ENCODE peak calls at places on chromosomes 1 and 21, in eight cellular contexts. One of them, this sample, is unnamed.
A peak's percentile ranks its signal among the peaks of the same experiment; 100 is the strongest.

GRCh38 chr1:206911064-206911663 is 10.6 kb downstream of the FCMR start:
- DNase-seq in pancreas: peak; percentile 43
- DNase-seq in epithelial cell of esophagus: peak; percentile 77
- DNase-seq in tibial nerve: peak; percentile 73
- DNase-seq in aorta: no peak
- DNase-seq in GM23248: peak; percentile 81
- DNase-seq in hepatocyte: peak; percentile 73
- DNase-seq in CD8-positive, alpha-beta T cell: no peak
- DNase-seq in this sample: no peak

GRCh38 chr21:30981403-30981802 is 56.9 kb downstream of the KRTAP19-8 start:
- DNase-seq in tibial nerve: no peak
- DNase-seq in aorta: no peak
- DNase-seq in GM23248: no peak
- DNase-seq in hepatocyte: no peak
- DNase-seq in epithelial cell of esophagus: no peak
- DNase-seq in pancreas: no peak
- DNase-seq in CD8-positive, alpha-beta T cell: no peak
- DNase-seq in this sample: no peak

GRCh38 chr1:117370071-117370470 is 2.8 kb downstream of the MAN1A2 start:
- DNase-seq in pancreas: no peak
- DNase-seq in GM23248: peak; percentile 42
- DNase-seq in CD8-positive, alpha-beta T cell: no peak
- DNase-seq in tibial nerve: no peak
- DNase-seq in aorta: no peak
- DNase-seq in epithelial cell of esophagus: no peak
- DNase-seq in hepatocyte: no peak
- DNase-seq in this sample: no peak

GRCh38 chr1:33086384-33086850 is 5.5 kb downstream of the AZIN2 start:
- DNase-seq in pancreas: peak; percentile 69
- DNase-seq in aorta: peak; percentile 89
- DNase-seq in tibial nerve: peak; percentile 84
- DNase-seq in GM23248: peak; percentile 83
- DNase-seq in epithelial cell of esophagus: peak; percentile 77
- DNase-seq in hepatocyte: peak; percentile 85
- DNase-seq in CD8-positive, alpha-beta T cell: peak; percentile 37
- DNase-seq in this sample: no peak

GRCh38 chr21:45330075-45330781 is 42.5 kb upstream of the POFUT2 start:
- DNase-seq in tibial nerve: no peak
- DNase-seq in epithelial cell of esophagus: peak; percentile 74
- DNase-seq in hepatocyte: peak; percentile 82
- DNase-seq in aorta: peak; percentile 82
- DNase-seq in CD8-positive, alpha-beta T cell: no peak
- DNase-seq in GM23248: peak; percentile 88
- DNase-seq in pancreas: peak; percentile 84
- DNase-seq in this sample: no peak

GRCh38 chr1:204123376-204123775 is 28.5 kb downstream of the ETNK2 start:
- DNase-seq in pancreas: no peak
- DNase-seq in epithelial cell of esophagus: no peak
- DNase-seq in hepatocyte: no peak
- DNase-seq in aorta: no peak
- DNase-seq in GM23248: peak; percentile 43
- DNase-seq in CD8-positive, alpha-beta T cell: no peak
- DNase-seq in tibial nerve: no peak
- DNase-seq in this sample: no peak

GRCh38 chr21:21188513-21189188 is 190.4 kb downstream of the NCAM2 start:
- DNase-seq in aorta: no peak
- DNase-seq in hepatocyte: no peak
- DNase-seq in CD8-positive, alpha-beta T cell: no peak
- DNase-seq in pancreas: no peak
- DNase-seq in GM23248: no peak
- DNase-seq in tibial nerve: no peak
- DNase-seq in epithelial cell of esophagus: no peak
- DNase-seq in this sample: no peak

GRCh38 chr1:232726048-232726779 is 79.0 kb upstream of the MAP10 start:
- DNase-seq in epithelial cell of esophagus: no peak
- DNase-seq in CD8-positive, alpha-beta T cell: no peak
- DNase-seq in GM23248: peak; percentile 75
- DNase-seq in pancreas: no peak
- DNase-seq in tibial nerve: no peak
- DNase-seq in aorta: no peak
- DNase-seq in hepatocyte: no peak
- DNase-seq in this sample: no peak

GRCh38 chr1:91813813-91814212 is 72.1 kb downstream of the TGFBR3 start:
- DNase-seq in aorta: no peak
- DNase-seq in GM23248: no peak
- DNase-seq in hepatocyte: no peak
- DNase-seq in tibial nerve: no peak
- DNase-seq in CD8-positive, alpha-beta T cell: no peak
- DNase-seq in epithelial cell of esophagus: no peak
- DNase-seq in pancreas: no peak
- DNase-seq in this sample: no peak

GRCh38 chr1:94801919-94802546 is 18.1 kb upstream of the SLC44A3 start:
- DNase-seq in aorta: peak; percentile 76
- DNase-seq in GM23248: peak; percentile 91
- DNase-seq in epithelial cell of esophagus: peak; percentile 88
- DNase-seq in hepatocyte: peak; percentile 78
- DNase-seq in tibial nerve: no peak
- DNase-seq in pancreas: peak; percentile 40
- DNase-seq in CD8-positive, alpha-beta T cell: no peak
- DNase-seq in this sample: no peak

DNA sequence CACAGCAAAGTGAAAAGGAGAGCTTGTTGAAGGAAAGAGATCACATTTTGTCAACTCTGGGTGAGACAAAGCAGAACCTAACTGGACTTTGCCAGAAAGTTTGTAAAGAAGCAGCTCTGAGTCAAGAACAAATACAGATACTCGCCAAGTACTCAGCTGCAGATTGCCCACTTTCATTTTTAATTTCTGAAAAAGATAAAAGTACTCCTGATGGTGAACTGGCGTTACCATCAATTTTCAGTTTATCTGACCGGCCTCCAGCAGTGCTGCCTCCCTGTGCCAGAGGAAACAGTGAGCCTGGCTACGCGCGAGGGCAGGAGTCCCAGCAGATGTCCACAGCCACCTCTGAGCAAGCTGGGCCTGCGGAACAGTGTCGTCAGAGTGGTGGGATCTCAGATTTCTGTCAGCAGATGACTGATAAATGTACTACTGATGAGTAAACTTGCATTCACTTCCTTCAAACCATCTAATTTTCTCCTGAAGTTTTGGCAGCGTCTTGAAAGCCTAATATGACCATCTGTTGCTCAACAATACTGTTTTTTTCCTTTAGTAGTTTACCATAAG is 43.8 kb downstream of the BACH1 start:
- DNase-seq in aorta: peak; percentile 85
- DNase-seq in hepatocyte: no peak
- DNase-seq in GM23248: peak; percentile 94
- DNase-seq in pancreas: no peak
- DNase-seq in CD8-positive, alpha-beta T cell: no peak
- DNase-seq in epithelial cell of esophagus: peak; percentile 93
- DNase-seq in tibial nerve: peak; percentile 15
- DNase-seq in this sample: no peak
- H3K4me3 ChIP-seq in aorta: peak overlapping the region; percentile 38
- H3K4me3 ChIP-seq in hepatocyte: no peak overlapping the region
- H3K4me3 ChIP-seq in GM23248: peak overlapping the region; percentile 28
- H3K4me3 ChIP-seq in pancreas: no peak overlapping the region
- H3K4me3 ChIP-seq in CD8-positive, alpha-beta T cell: no peak overlapping the region
- H3K4me3 ChIP-seq in epithelial cell of esophagus: no peak overlapping the region
- H3K4me3 ChIP-seq in tibial nerve: no peak overlapping the region
- H3K4me3 ChIP-seq in this sample: no peak overlapping the region

GRCh38 chr1:19814244-19814661 is 830 bp downstream of the RNF186 start:
- DNase-seq in CD8-positive, alpha-beta T cell: no peak
- DNase-seq in tibial nerve: no peak
- DNase-seq in pancreas: peak; percentile 54
- DNase-seq in GM23248: no peak
- DNase-seq in hepatocyte: no peak
- DNase-seq in epithelial cell of esophagus: no peak
- DNase-seq in aorta: no peak
- DNase-seq in this sample: no peak
- H3K4me3 ChIP-seq in CD8-positive, alpha-beta T cell: no peak overlapping the region
- H3K4me3 ChIP-seq in tibial nerve: no peak overlapping the region
- H3K4me3 ChIP-seq in pancreas: peak overlapping the region; percentile 43
- H3K4me3 ChIP-seq in GM23248: no peak overlapping the region
- H3K4me3 ChIP-seq in hepatocyte: no peak overlapping the region
- H3K4me3 ChIP-seq in epithelial cell of esophagus: no peak overlapping the region
- H3K4me3 ChIP-seq in aorta: no peak overlapping the region
- H3K4me3 ChIP-seq in this sample: no peak overlapping the region

DNA sequence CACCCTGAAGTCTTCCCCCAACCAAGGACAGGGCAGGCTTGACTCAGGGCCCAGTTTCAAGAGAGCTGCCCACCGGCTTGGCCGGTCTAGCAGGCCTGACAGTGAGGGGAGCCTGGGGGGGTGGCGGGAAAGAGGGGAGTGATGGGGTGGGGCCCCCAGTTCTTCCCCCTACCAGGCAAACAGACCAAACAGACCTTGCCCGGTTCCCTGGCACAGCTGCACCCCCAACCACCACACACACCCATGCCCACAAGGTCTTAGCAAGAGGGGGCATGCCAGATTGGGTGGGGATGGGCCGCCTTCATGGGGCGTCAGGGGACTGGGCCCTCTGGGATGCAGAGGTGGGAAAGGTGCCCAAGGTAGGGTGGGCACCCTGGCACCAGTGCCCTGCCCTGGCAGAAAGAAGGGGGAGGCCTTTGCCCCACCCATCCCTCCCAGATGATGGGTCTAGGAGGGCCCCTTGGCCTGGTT is 8.9 kb downstream of the ZBTB7B start:
- DNase-seq in CD8-positive, alpha-beta T cell: no peak
- DNase-seq in epithelial cell of esophagus: peak; percentile 35
- DNase-seq in GM23248: no peak
- DNase-seq in hepatocyte: no peak
- DNase-seq in tibial nerve: no peak
- DNase-seq in aorta: no peak
- DNase-seq in pancreas: no peak
- DNase-seq in this sample: no peak
- H3K4me3 ChIP-seq in CD8-positive, alpha-beta T cell: no peak overlapping the region
- H3K4me3 ChIP-seq in epithelial cell of esophagus: peak overlapping the region; percentile 21
- H3K4me3 ChIP-seq in GM23248: no peak overlapping the region
- H3K4me3 ChIP-seq in hepatocyte: no peak overlapping the region
- H3K4me3 ChIP-seq in tibial nerve: no peak overlapping the region
- H3K4me3 ChIP-seq in aorta: no peak overlapping the region
- H3K4me3 ChIP-seq in pancreas: no peak overlapping the region
- H3K4me3 ChIP-seq in this sample: peak overlapping the region; percentile 56

DNA sequence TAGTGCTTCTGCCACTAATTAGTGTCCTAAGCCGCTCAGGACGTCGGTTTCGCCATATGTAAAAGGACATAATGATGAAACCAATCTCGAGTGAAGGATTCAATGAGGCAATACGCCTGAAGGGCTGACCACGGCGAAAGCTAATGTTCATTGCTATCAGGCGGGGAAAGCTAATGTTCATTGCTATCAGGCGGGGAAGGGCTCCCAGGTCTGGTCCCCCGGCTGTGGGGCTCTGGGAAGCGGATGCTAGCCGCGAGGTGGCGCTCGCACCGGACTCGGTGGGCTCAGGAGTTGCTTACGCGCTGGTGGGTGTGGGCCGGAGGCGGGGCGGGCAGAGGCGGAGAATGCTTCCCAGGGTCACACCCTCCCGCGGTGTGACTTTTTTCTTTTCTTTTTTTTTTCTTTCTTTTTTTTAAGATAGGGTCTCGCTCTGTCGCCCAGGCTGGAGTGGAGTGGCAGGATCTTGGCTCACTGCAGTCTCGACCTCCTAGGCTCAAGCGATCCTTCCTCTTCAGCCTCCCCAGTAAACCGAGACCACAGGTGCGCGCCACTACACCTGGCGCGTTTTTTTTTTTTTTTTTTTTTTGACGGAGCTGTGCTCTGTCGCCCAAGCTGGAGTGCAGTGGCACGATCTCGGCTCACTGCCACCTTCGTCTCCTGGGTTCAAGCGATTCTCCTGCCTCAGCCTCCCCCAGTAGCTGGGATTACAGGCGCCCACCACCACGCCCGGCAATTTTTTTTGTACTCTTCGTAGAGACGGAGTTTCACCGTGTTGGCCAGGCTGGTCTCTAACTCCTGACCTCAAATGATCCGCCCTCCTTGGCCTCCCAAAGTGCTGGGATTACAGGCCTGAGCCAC is 1.1 kb upstream of the PEAR1 start:
- DNase-seq in pancreas: peak; percentile 82
- DNase-seq in aorta: peak; percentile 98
- DNase-seq in CD8-positive, alpha-beta T cell: peak; percentile 86
- DNase-seq in hepatocyte: peak; percentile 95
- DNase-seq in epithelial cell of esophagus: peak; percentile 90
- DNase-seq in GM23248: peak; percentile 94
- DNase-seq in tibial nerve: peak; percentile 90
- DNase-seq in this sample: peak; percentile 72
- H3K4me3 ChIP-seq in pancreas: no peak overlapping the region
- H3K4me3 ChIP-seq in aorta: no peak overlapping the region
- H3K4me3 ChIP-seq in CD8-positive, alpha-beta T cell: peak overlapping the region; percentile 36
- H3K4me3 ChIP-seq in hepatocyte: no peak overlapping the region
- H3K4me3 ChIP-seq in epithelial cell of esophagus: peak overlapping the region; percentile 37
- H3K4me3 ChIP-seq in GM23248: peak overlapping the region; percentile 59
- H3K4me3 ChIP-seq in tibial nerve: peak overlapping the region; percentile 38
- H3K4me3 ChIP-seq in this sample: peak overlapping the region; percentile 26

DNA sequence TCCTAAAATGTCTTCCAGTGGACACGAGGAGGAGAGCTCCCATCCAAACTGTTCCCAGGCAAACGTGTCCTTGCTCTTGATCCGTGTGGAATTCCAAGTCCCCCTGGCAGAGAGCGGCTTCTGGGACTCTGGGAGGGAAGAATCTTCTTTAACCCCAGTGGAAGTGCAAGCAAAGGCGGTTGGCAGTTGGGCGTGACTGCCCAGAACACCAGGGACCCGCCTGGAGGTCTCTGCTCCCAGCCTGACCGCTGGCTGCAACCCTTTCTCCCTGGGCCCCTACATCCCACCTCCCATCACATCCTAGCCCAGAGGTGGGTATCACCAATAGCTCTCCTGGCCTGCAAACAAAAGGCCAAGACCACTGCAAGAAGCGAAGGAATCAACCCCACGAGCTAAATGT is 17.8 kb downstream of the CASZ1 start:
- DNase-seq in aorta: peak; percentile 32
- DNase-seq in hepatocyte: no peak
- DNase-seq in pancreas: no peak
- DNase-seq in GM23248: no peak
- DNase-seq in epithelial cell of esophagus: no peak
- DNase-seq in tibial nerve: no peak
- DNase-seq in CD8-positive, alpha-beta T cell: no peak
- DNase-seq in this sample: no peak
- H3K4me3 ChIP-seq in aorta: no peak overlapping the region
- H3K4me3 ChIP-seq in hepatocyte: no peak overlapping the region
- H3K4me3 ChIP-seq in pancreas: no peak overlapping the region
- H3K4me3 ChIP-seq in GM23248: no peak overlapping the region
- H3K4me3 ChIP-seq in epithelial cell of esophagus: no peak overlapping the region
- H3K4me3 ChIP-seq in tibial nerve: no peak overlapping the region
- H3K4me3 ChIP-seq in CD8-positive, alpha-beta T cell: no peak overlapping the region
- H3K4me3 ChIP-seq in this sample: no peak overlapping the region

DNA sequence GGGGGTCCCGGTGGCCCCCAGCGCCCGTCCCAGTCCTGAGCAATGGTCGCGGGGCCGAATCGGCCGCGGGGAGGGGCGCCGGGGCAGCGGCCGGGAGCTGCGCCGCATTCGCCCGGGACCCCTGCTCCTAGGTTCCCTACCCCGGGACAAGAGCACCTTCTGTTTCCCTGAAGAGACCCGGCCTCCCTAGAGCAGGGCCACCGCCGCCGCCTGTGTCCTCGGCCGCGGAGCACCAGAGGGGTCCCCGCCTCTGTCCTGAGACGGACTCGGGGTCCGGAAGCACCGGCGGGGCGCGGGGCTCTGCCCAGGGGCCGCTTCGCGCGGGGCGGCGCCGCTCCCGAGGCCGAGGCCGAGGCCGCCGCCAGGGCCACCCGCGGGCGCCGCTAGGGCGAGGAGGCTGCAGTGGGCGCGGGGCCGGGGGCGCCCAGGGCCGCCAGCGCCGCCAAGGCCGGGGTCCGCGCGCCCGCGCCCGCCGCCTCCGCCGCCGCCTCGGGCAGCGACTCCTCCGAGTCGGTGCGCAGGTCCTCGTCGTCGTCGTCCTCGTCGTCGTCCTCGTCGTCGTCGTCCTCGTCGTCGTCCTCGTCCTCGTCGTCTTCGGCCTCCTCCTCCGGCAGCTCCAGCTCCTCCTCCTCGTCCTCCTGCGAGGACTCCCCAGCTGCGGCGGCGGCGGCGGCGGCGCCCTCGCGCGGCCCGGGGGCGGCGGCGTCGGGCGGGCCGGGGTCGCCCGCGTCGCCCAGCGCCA is 157.7 kb downstream of the CASZ1 start:
- DNase-seq in GM23248: no peak
- DNase-seq in epithelial cell of esophagus: no peak
- DNase-seq in hepatocyte: no peak
- DNase-seq in aorta: no peak
- DNase-seq in tibial nerve: no peak
- DNase-seq in CD8-positive, alpha-beta T cell: no peak
- DNase-seq in pancreas: no peak
- DNase-seq in this sample: no peak
- H3K4me3 ChIP-seq in GM23248: no peak overlapping the region
- H3K4me3 ChIP-seq in epithelial cell of esophagus: no peak overlapping the region
- H3K4me3 ChIP-seq in hepatocyte: no peak overlapping the region
- H3K4me3 ChIP-seq in aorta: no peak overlapping the region
- H3K4me3 ChIP-seq in tibial nerve: peak overlapping the region; percentile 31
- H3K4me3 ChIP-seq in CD8-positive, alpha-beta T cell: no peak overlapping the region
- H3K4me3 ChIP-seq in pancreas: no peak overlapping the region
- H3K4me3 ChIP-seq in this sample: peak overlapping the region; percentile 36

This sample was measured in effector memory CD4-positive, alpha-beta T cell.